ENCODE peak calls at places on chromosomes 1 and 21, in seven cellular contexts. U is CD8-positive, alpha-beta T cell; N is psoas muscle; B is progenitor cell of endocrine pancreas; L is activated B cell treated with CpG ODN at 0.5 μM for 24 hours; D is Calu3; E is astrocyte of the spinal cord. V is an unnamed sample.

GRCh38 chr1:4745560-4745959 is 91.2 kb downstream of the AJAP1 start:
- DNase-seq in U (no peak), N (no peak), B (no peak), L (no peak), D (no peak), E (no peak), V (no peak)

GRCh38 chr21:41397416-41397815 is 28.6 kb upstream of the MX1 start:
- DNase-seq in U (peak; percentile 29), N (no peak), B (no peak), L (no peak), D (no peak), E (no peak), V (no peak)

GRCh38 chr1:165842363-165843129 is 15.1 kb downstream of the UCK2 start:
- DNase-seq in U (no peak), N (no peak), B (no peak), L (no peak), D (peak; percentile 23), E (peak; percentile 20), V (no peak)

GRCh38 chr1:8922962-8923361 is 22.7 kb upstream of the CA6 start:
- DNase-seq in U (no peak), N (no peak), B (no peak), L (no peak), D (no peak), E (no peak), V (no peak)

GRCh38 chr1:82227286-82227685 is 426.6 kb downstream of the ADGRL2 start:
- DNase-seq in U (no peak), N (no peak), B (no peak), L (no peak), D (no peak), E (no peak), V (no peak)

GRCh38 chr1:154324241-154324640 is 1.1 kb upstream of the ATP8B2 start:
- DNase-seq in U (no peak), N (no peak), B (no peak), L (no peak), D (no peak), E (no peak), V (no peak)

GRCh38 chr1:231814031-231814430 is 187.4 kb downstream of the DISC1 start:
- DNase-seq in U (no peak), N (no peak), B (no peak), L (no peak), D (no peak), E (peak; percentile 6), V (no peak)

GRCh38 chr1:3156936-3157335 is 87.9 kb downstream of the PRDM16 start:
- DNase-seq in U (no peak), N (no peak), B (no peak), L (no peak), D (no peak), E (no peak), V (no peak)

GRCh38 chr1:227781314-227781930 is 34.1 kb upstream of the PRSS38 start:
- DNase-seq in U (peak; percentile 41), N (no peak), B (no peak), L (no peak), D (no peak), E (no peak), V (no peak)

GRCh38 chr1:205319081-205320018 is 2.2 kb downstream of the NUAK2 start:
- DNase-seq in U (peak; percentile 63), N (peak; percentile 58), B (no peak), L (no peak), D (peak; percentile 80), E (peak; percentile 79), V (no peak)

GRCh38 chr1:66575739-66576138 is 41.8 kb downstream of the SGIP1 start:
- DNase-seq in U (no peak), N (no peak), B (no peak), L (no peak), D (no peak), E (peak; percentile 70), V (peak; percentile 65)

GRCh38 chr1:28885472-28885877 is 28.9 kb upstream of the EPB41 start:
- DNase-seq in U (no peak), N (no peak), B (no peak), L (no peak), D (no peak), E (no peak), V (no peak)

GRCh38 chr1:203295796-203296195 is 9.5 kb upstream of the BTG2 start:
- DNase-seq in U (no peak), N (no peak), B (no peak), L (no peak), D (no peak), E (no peak), V (no peak)

GRCh38 chr1:186659946-186660472 is 20.2 kb downstream of the PTGS2 start:
- DNase-seq in U (no peak), N (no peak), B (no peak), L (no peak), D (no peak), E (no peak), V (no peak)

GRCh38 chr1:186655877-186656276 is 24.3 kb downstream of the PTGS2 start:
- DNase-seq in U (no peak), N (no peak), B (no peak), L (no peak), D (no peak), E (no peak), V (no peak)

GRCh38 chr1:186662752-186663151 is 17.5 kb downstream of the PTGS2 start:
- DNase-seq in U (no peak), N (no peak), B (no peak), L (no peak), D (no peak), E (no peak), V (peak; percentile 36)

DNA sequence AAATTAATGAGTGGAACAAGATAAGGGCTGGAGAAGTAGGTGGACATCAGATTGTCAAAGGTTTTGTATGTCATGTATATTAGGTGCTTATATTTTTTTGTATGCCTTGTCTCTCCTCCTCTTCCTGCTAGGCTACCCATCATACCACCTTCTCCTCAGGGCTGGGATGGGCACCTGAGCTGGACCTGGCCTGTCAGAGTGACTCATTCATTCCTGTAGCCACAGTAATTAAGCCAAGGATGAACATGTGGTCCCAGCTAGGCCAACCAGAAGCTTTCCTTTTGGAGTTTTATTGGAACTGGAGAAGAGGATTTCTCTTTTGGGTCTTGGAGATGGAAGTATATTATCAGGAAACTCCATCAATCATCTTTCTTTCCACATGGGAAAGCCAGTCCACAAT is 21.2 kb downstream of the PTGS2 start:
- DNase-seq in U (no peak), N (no peak), B (no peak), L (no peak), D (no peak), E (no peak), V (no peak)
- TF ChIP-seq CTCF in U (no peak), N (no peak), B (no peak), L (no peak), D (no peak), E (no peak), V (no peak)

DNA sequence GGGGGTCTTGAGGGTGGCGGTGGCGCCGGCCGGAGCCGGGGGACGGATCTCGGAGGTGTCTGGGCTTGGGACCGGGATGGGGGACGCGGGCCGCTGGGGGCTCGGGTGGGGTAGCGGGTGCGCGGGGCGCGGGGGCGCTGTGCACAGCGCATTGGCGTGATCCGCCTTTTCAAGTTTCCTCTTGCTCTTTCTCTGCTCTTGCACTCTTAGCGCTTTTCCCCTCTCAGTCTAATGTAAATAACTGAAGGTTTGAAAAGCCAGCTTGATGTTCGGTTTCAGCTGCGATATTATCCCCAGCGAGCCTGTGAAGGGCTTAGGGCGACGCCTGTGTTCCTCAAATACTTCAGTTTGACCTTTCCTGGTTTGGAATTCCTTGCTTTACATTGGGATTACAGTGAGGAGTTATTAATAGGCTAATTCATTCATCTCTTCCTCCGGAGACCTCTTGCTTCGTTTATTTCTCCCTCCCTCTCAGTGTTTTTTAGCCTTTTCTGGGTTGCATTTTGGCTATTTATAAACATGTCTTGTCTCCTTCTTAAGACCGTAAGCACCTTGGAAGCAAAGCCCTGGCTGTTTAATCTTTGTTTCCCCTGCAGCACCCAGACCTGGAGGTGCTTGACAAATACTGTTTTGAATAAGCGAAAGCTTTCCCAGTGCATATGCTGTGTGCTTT is 673 bp downstream of the RAB4A start:
- DNase-seq in U (peak; percentile 70), N (no peak), B (no peak), L (no peak), D (no peak), E (peak; percentile 36), V (no peak)
- TF ChIP-seq CTCF in U (no peak), N (peak; percentile 3), B (peak; percentile 25), L (no peak), D (no peak), E (peak; percentile 24), V (no peak)

GRCh38 chr1:5973771-5974170 is 18.5 kb downstream of the NPHP4 start:
- DNase-seq in U (no peak), N (no peak), B (no peak), L (no peak), D (no peak), E (peak; percentile 28), V (no peak)
- TF ChIP-seq CTCF in U (no peak), N (no peak), B (no peak), L (no peak), D (no peak), E (peak; percentile 35), V (no peak)

GRCh38 chr1:59638172-59638800 is 176.5 kb upstream of the HOOK1 start:
- DNase-seq in U (no peak), N (no peak), B (no peak), L (no peak), D (peak; percentile 36), E (peak; percentile 87), V (peak; percentile 38)
- TF ChIP-seq CTCF in U (no peak), N (no peak), B (no peak), L (no peak), D (no peak), E (no peak), V (no peak)

V was measured in AG04449.